ENCODE peak calls at places on chromosome 22, in five cellular contexts. K, U, H, W and X are unnamed samples. For H3K4me1, the result is how much of the 10 kb centered on the place peaks cover.

GRCh38 chr22:50432131-50432870 is 42.5 kb downstream of the SBF1 start:
- DNase-seq in K (no peak), U (no peak), H (no peak), W (no peak), X (no peak)

GRCh38 chr22:41535244-41535643 is 9.0 kb downstream of the POLR3H start:
- DNase-seq in K (no peak), U (peak), H (peak), W (no peak), X (no peak)

GRCh38 chr22:17945156-17945850 is 79.1 kb downstream of the MICAL3 start:
- DNase-seq in K (no peak), U (no peak), H (no peak), W (no peak), X (no peak)

GRCh38 chr22:50400406-50400805 is 57.3 kb downstream of the PPP6R2 start:
- DNase-seq in K (no peak), U (no peak), H (no peak), W (no peak), X (no peak)

GRCh38 chr22:32967285-32968101 is 90.7 kb downstream of the SYN3 start:
- DNase-seq in K (no peak), U (no peak), H (no peak), W (no peak), X (no peak)

GRCh38 chr22:50064453-50064852 is 6.4 kb upstream of the TTLL8 start:
- DNase-seq in K (no peak), U (no peak), H (no peak), W (no peak), X (no peak)

GRCh38 chr22:35554297-35554845 is 13.7 kb downstream of the RASD2 start:
- DNase-seq in K (no peak), U (no peak), H (no peak), W (no peak), X (no peak)

GRCh38 chr22:48665286-48666010 is 1162.2 kb downstream of the BRD1 start:
- DNase-seq in K (no peak), U (no peak), H (no peak), W (no peak), X (no peak)

GRCh38 chr22:48892571-48893287 is 934.9 kb downstream of the BRD1 start:
- DNase-seq in K (no peak), U (no peak), H (no peak), W (no peak), X (no peak)

GRCh38 chr22:19107730-19108074 is 14.5 kb downstream of the DGCR2 start:
- DNase-seq in K (no peak), U (no peak), H (no peak), W (no peak), X (no peak)

GRCh38 chr22:27474112-27474571 is 327.4 kb downstream of the MN1 start:
- DNase-seq in K (no peak), U (peak), H (no peak), W (no peak), X (no peak)

GRCh38 chr22:22703715-22704114 is 59.3 kb downstream of the GGTLC2 start:
- DNase-seq in K (no peak), U (peak), H (no peak), W (no peak), X (no peak)

GRCh38 chr22:27212617-27213177 is 555.3 kb downstream of the MIAT start:
- DNase-seq in K (peak), U (no peak), H (peak), W (peak), X (no peak)

GRCh38 chr22:47796128-47796908 is 1033.9 kb downstream of the TBC1D22A start:
- DNase-seq in K (no peak), U (no peak), H (no peak), W (no peak), X (no peak)

GRCh38 chr22:23239429-23239828 is 59.1 kb downstream of the BCR start:
- DNase-seq in K (no peak), U (no peak), H (peak), W (no peak), X (no peak)

GRCh38 chr22:32333141-32333768 is 24.4 kb upstream of the RFPL3 start:
- DNase-seq in K (no peak), U (no peak), H (no peak), W (no peak), X (no peak)

GRCh38 chr22:32499666-32500065 is 25.1 kb downstream of the FBXO7 start:
- DNase-seq in K (no peak), U (no peak), H (no peak), W (no peak), X (no peak)

GRCh38 chr22:46040471-46041465 is 63.8 kb upstream of the WNT7B start:
- DNase-seq in K (peak), U (no peak), H (peak), W (no peak), X (no peak)

GRCh38 chr22:41070665-41071331 is 21.6 kb upstream of the EP300 start:
- DNase-seq in K (no peak), U (no peak), H (no peak), W (no peak), X (no peak)

GRCh38 chr22:49914256-49914655 is 4.0 kb downstream of the ALG12 start:
- DNase-seq in K (no peak), U (no peak), H (no peak), W (no peak), X (no peak)

GRCh38 chr22:32473388-32473952 is 1.1 kb upstream of the FBXO7 start:
- DNase-seq in K (no peak), U (peak), H (peak), W (no peak), X (peak)

GRCh38 chr22:36439481-36440271 is 41.8 kb downstream of the TXN2 start:
- DNase-seq in K (peak), U (peak), H (peak), W (peak), X (no peak)

GRCh38 chr22:42939451-42939881 is 75.5 kb downstream of the PACSIN2 start:
- DNase-seq in K (no peak), U (peak), H (no peak), W (no peak), X (no peak)

GRCh38 chr22:35887296-35887875 is 141.2 kb downstream of the RBFOX2 start:
- DNase-seq in K (no peak), U (peak), H (no peak), W (no peak), X (no peak)

GRCh38 chr22:22032906-22033802 is 50.6 kb upstream of the TOP3B start:
- DNase-seq in K (no peak), U (no peak), H (no peak), W (no peak), X (no peak)

GRCh38 chr22:49967333-49968241 is 7.0 kb downstream of the PIM3 start:
- DNase-seq in K (peak), U (no peak), H (peak), W (peak), X (no peak)

GRCh38 chr22:49329636-49330035 is 498.0 kb downstream of the BRD1 start:
- DNase-seq in K (no peak), U (no peak), H (no peak), W (no peak), X (no peak)

GRCh38 chr22:50114221-50114981 is 24.6 kb downstream of the MOV10L1 start:
- DNase-seq in K (no peak), U (peak), H (no peak), W (no peak), X (no peak)

GRCh38 chr22:32920032-32920628 is 118.6 kb downstream of the TIMP3 start:
- DNase-seq in K (peak), U (no peak), H (peak), W (peak), X (no peak)

GRCh38 chr22:24474221-24474620 is 20.9 kb upstream of the UPB1 start:
- DNase-seq in K (no peak), U (peak), H (no peak), W (no peak), X (no peak)

GRCh38 chr22:44710474-44711235 is 8.7 kb downstream of the PRR5 start:
- DNase-seq in K (no peak), U (no peak), H (peak), W (no peak), X (no peak)
- H3K4me3 ChIP-seq in K (no peak), U (no peak), H (no peak), W (no peak), X (no peak)

GRCh38 chr22:25838960-25839741 is 97.2 kb downstream of the MYO18B start:
- DNase-seq in K (no peak), U (no peak), H (no peak), W (no peak), X (no peak)
- H3K4me1 ChIP-seq in K (under half), U (under half), H (under half), W (under half), X (under half)

GRCh38 chr22:29022101-29022817 is 39.4 kb downstream of the C22orf31 start:
- DNase-seq in K (no peak), U (no peak), H (no peak), W (no peak), X (no peak)

GRCh38 chr22:29014773-29015172 is 46.9 kb downstream of the C22orf31 start:
- DNase-seq in K (no peak), U (no peak), H (no peak), W (no peak), X (no peak)

GRCh38 chr22:29016067-29016938 is 45.3 kb downstream of the C22orf31 start:
- DNase-seq in K (no peak), U (no peak), H (no peak), W (no peak), X (no peak)

GRCh38 chr22:29014301-29014700 is 47.3 kb downstream of the C22orf31 start:
- DNase-seq in K (no peak), U (no peak), H (no peak), W (no peak), X (no peak)

GRCh38 chr22:29018293-29019189 is 43.1 kb downstream of the C22orf31 start:
- DNase-seq in K (no peak), U (no peak), H (no peak), W (no peak), X (no peak)
- H3K27ac ChIP-seq in K (no peak), U (no peak), H (no peak), W (no peak), X (no peak)

GRCh38 chr22:31210830-31211503 is 1.1 kb upstream of the LIMK2 start:
- DNase-seq in K (peak), U (no peak), H (no peak), W (peak), X (no peak)
- H3K4me3 ChIP-seq in K (peak), U (no peak), H (no peak), W (no peak), X (no peak)

DNA sequence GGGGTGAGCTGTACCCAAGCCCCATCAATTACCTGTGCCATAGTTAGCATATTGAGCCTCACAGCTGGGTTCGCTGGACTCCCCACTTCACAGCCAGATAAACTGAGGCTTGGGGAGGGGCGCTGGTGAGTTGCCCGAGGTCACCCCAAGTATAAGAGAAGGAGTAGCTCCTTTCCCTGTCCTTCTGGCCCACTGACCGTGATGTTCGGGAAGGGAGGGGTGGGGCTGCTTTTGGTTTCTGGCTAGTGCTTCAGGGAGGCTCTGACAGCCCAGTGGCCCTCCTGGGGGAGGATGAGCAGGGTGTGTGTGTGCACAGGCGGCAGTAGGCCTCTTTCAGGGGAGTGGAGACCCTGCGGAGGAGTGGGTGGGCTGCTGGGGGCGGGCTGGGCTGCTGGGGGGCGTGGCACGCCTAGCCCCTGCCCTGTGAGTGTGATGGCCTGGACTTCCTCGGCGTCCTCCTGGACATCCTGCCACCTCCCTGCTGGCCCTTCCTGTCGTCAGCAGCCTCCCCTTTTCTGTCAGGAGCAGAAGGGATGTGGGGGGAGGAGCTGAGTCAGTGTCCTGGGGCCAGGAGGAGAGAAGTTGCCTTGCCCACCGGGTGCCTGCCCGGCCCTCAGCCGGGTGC is 50.4 kb downstream of the TRIOBP start:
- DNase-seq in K (peak), U (peak), H (peak), W (peak), X (no peak)
- H3K4me1 ChIP-seq in K (half or more), U (half or more), H (under half), W (under half), X (under half)

GRCh38 chr22:39151329-39151975 is 1.0 kb downstream of the CBX7 start:
- DNase-seq in K (no peak), U (no peak), H (no peak), W (no peak), X (no peak)
- H3K27ac ChIP-seq in K (peak), U (no peak), H (peak), W (peak), X (no peak)

GRCh38 chr22:20319745-20320658 is at the start of gene DGCR6L:
- DNase-seq in K (peak), U (peak), H (peak), W (peak), X (peak)

GRCh38 chr22:20319041-20319744 is 667 bp downstream of the DGCR6L start:
- DNase-seq in K (no peak), U (no peak), H (no peak), W (no peak), X (no peak)

GRCh38 chr22:20324139-20324516 is 4.3 kb upstream of the DGCR6L start:
- DNase-seq in K (no peak), U (peak), H (no peak), W (no peak), X (no peak)
- H3K4me3 ChIP-seq in K (no peak), U (no peak), H (no peak), W (no peak), X (no peak)